ENCODE peak calls at places on chromosome 11, in eight cellular contexts. G is lung; A is CD8-positive, alpha-beta T cell; L is AG10803; U is suprapubic skin; I is Peyer's patch; Q is cardiac muscle cell; K is GM13976. C is an unnamed sample.
A peak's percentile ranks its signal among the peaks of the same experiment; 100 is the strongest.

GRCh38 chr11:75330279-75330678 is 21.2 kb downstream of the ARRB1 start:
- DNase-seq in Q (no peak), I (peak; percentile 79), U (no peak), A (no peak), G (no peak), L (no peak), K (no peak), C (no peak)

GRCh38 chr11:130652671-130653335 is 204.4 kb downstream of the ADAMTS15 start:
- DNase-seq in K (no peak), G (peak; percentile 80), Q (no peak), L (peak; percentile 95), U (peak; percentile 87), I (no peak), A (no peak), C (no peak)

GRCh38 chr11:10906521-10906920 is 48.7 kb upstream of the ZBED5 start:
- DNase-seq in G (no peak), I (no peak), K (no peak), Q (no peak), U (no peak), L (peak; percentile 87), A (no peak), C (no peak)

GRCh38 chr11:17822021-17822781 is 87.6 kb downstream of the KCNC1 start:
- DNase-seq in A (no peak), U (no peak), Q (no peak), K (no peak), L (peak; percentile 84), G (no peak), I (no peak), C (no peak)

GRCh38 chr11:122642472-122642922 is 13.0 kb upstream of the UBASH3B start:
- DNase-seq in K (no peak), L (peak; percentile 91), Q (peak; percentile 15), U (no peak), A (no peak), I (no peak), G (no peak), C (no peak)

GRCh38 chr11:94169930-94170329 is 41.3 kb downstream of the PANX1 start:
- DNase-seq in L (no peak), A (no peak), I (no peak), K (no peak), G (no peak), U (no peak), Q (no peak), C (no peak)

GRCh38 chr11:4580124-4580523 is 1.4 kb upstream of the OR52I2 start:
- DNase-seq in L (no peak), K (no peak), I (no peak), U (no peak), A (no peak), Q (no peak), G (no peak), C (no peak)

GRCh38 chr11:15201586-15201985 is 86.9 kb downstream of the INSC start:
- DNase-seq in A (no peak), Q (no peak), G (no peak), I (no peak), K (no peak), L (no peak), U (no peak), C (no peak)

GRCh38 chr11:103395612-103396011 is 286.4 kb downstream of the DYNC2H1 start:
- DNase-seq in Q (no peak), A (no peak), I (no peak), U (no peak), G (no peak), K (no peak), L (peak; percentile 75), C (no peak)

GRCh38 chr11:36278531-36279245 is 10.5 kb downstream of the COMMD9 start:
- DNase-seq in G (no peak), A (no peak), U (no peak), K (no peak), I (no peak), Q (peak; percentile 23), L (no peak), C (no peak)

GRCh38 chr11:7635137-7635536 is 38.2 kb downstream of the CYB5R2 start:
- DNase-seq in L (no peak), Q (no peak), U (no peak), I (peak; percentile 67), K (no peak), A (no peak), G (no peak), C (no peak)

GRCh38 chr11:123439616-123440015 is 9.5 kb downstream of the GRAMD1B start:
- DNase-seq in K (no peak), L (no peak), G (no peak), I (no peak), Q (no peak), U (peak; percentile 4), A (no peak), C (no peak)

GRCh38 chr11:69297926-69298777 is 4.2 kb downstream of the MYEOV start:
- DNase-seq in L (peak; percentile 83), A (no peak), Q (no peak), I (peak; percentile 73), G (peak; percentile 87), U (peak; percentile 86), K (peak; percentile 89), C (no peak)

GRCh38 chr11:9138612-9139579 is 47.5 kb upstream of the SCUBE2 start:
- DNase-seq in G (peak; percentile 54), L (peak; percentile 84), K (no peak), I (no peak), A (no peak), Q (no peak), U (no peak), C (no peak)

GRCh38 chr11:46760429-46761128 is 41.6 kb downstream of the F2 start:
- DNase-seq in G (no peak), A (no peak), I (no peak), K (no peak), U (no peak), Q (no peak), L (no peak), C (no peak)

GRCh38 chr11:69915501-69916250 is 96.5 kb upstream of the FGF3 start:
- DNase-seq in L (peak; percentile 59), I (peak; percentile 87), K (peak; percentile 77), G (peak; percentile 81), A (no peak), Q (peak; percentile 89), U (peak; percentile 89), C (peak; percentile 86)

GRCh38 chr11:71458146-71459070 is 5.4 kb downstream of the NADSYN1 start:
- DNase-seq in Q (no peak), L (no peak), U (no peak), I (peak; percentile 19), K (no peak), A (no peak), G (no peak), C (no peak)

GRCh38 chr11:96036863-96037262 is 113.0 kb upstream of the MTMR2 start:
- DNase-seq in K (no peak), U (no peak), A (no peak), G (no peak), Q (no peak), L (no peak), I (no peak), C (no peak)

GRCh38 chr11:134533511-134533910 is 121.5 kb upstream of the B3GAT1 start:
- DNase-seq in Q (no peak), L (no peak), A (peak; percentile 42), G (no peak), U (no peak), K (no peak), I (no peak), C (no peak)

GRCh38 chr11:73330569-73331093 is 22.6 kb downstream of the ARHGEF17 start:
- DNase-seq in Q (peak; percentile 49), A (no peak), L (no peak), K (no peak), G (no peak), U (no peak), I (no peak), C (no peak)
- TF ChIP-seq CTCF in Q (peak; percentile 58), A (no peak), L (peak; percentile 61), K (no peak), G (no peak), U (no peak), I (no peak), C (peak; percentile 57)

GRCh38 chr11:73184953-73185671 is 33.0 kb upstream of the P2RY2 start:
- DNase-seq in A (peak; percentile 57), L (peak; percentile 53), I (peak; percentile 87), G (peak; percentile 76), Q (peak; percentile 70), U (no peak), K (peak; percentile 76), C (no peak)

GRCh38 chr11:73186294-73186850 is 31.7 kb upstream of the P2RY2 start:
- DNase-seq in A (no peak), K (no peak), I (no peak), U (no peak), L (no peak), G (no peak), Q (no peak), C (no peak)

GRCh38 chr11:73185680-73186293 is 32.3 kb upstream of the P2RY2 start:
- DNase-seq in Q (no peak), L (peak; percentile 87), U (no peak), A (peak; percentile 43), K (no peak), G (no peak), I (no peak), C (no peak)

GRCh38 chr11:73186886-73187285 is 31.2 kb upstream of the P2RY2 start:
- DNase-seq in U (no peak), A (peak; percentile 27), K (no peak), G (no peak), L (no peak), Q (no peak), I (no peak), C (no peak)

GRCh38 chr11:73182824-73183321 is 35.2 kb upstream of the P2RY2 start:
- DNase-seq in I (peak; percentile 74), L (no peak), K (no peak), G (no peak), U (no peak), A (no peak), Q (peak; percentile 31), C (no peak)
- TF ChIP-seq CTCF in I (peak; percentile 54), L (no peak), K (no peak), G (no peak), U (no peak), A (no peak), Q (no peak), C (no peak)

GRCh38 chr11:84722583-84723108 is 904.5 kb downstream of the DLG2 start:
- DNase-seq in G (no peak), L (no peak), U (no peak), A (no peak), I (no peak), K (no peak), Q (peak; percentile 28), C (no peak)
- TF ChIP-seq CTCF in G (no peak), L (no peak), U (no peak), A (no peak), I (no peak), K (no peak), Q (no peak), C (peak; percentile 48)

DNA sequence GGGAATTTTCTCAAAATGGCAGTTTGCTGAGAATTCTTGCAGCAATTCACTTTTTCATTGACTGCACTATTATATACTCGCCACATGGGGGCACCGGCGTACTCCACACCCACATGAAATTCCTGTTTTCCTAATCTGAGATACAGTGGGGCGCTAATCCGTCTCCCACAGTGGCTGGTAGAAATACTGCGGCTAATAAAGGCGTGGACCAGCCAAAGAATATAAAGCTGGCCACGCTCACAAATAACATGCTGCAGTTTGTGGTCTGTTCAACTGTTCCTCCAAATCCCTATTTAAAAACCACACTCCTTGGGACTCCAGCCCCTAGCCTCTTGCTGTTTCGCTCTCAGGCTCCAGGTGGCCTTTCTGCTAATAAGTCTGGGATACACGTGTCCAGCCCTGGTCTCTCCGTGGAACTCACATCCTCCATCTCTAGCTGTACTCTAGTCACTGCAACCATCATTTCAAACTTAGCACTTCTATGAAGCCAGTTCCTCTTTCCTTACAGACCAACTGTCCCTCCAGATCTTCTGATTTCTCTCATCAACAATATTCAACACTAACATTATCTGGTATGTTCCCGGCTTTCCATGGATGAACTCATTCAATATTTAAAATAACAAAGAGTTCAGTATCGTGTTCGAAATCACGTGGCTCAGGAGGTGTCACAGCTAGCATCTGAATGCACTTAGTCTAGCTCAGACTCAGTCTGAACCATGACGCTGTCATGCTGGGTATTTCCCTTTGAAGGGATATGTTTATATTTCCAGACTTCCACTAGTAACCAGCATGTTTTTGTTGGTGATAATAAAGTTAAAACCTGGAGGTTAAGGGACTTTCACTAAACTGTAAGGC is 22.0 kb downstream of the TBRG1 start:
- DNase-seq in L (peak; percentile 76), G (peak; percentile 45), K (peak; percentile 48), A (peak; percentile 56), Q (peak; percentile 60), I (peak; percentile 57), U (peak; percentile 82), C (no peak)
- TF ChIP-seq CTCF in L (peak; percentile 81), G (peak; percentile 55), K (peak; percentile 70), A (peak; percentile 79), Q (peak; percentile 79), I (peak; percentile 83), U (peak; percentile 58), C (peak; percentile 93)